ENCODE peak calls at places on chromosomes 16 and 17, in four cellular contexts. M is GM12864; W is B cell; E is CD8-positive, alpha-beta T cell. Y is an unnamed sample.
A peak's percentile ranks its signal among the peaks of the same experiment; 100 is the strongest.

GRCh38 chr16:87041732-87042131 is 275.5 kb downstream of the C16orf95 start:
- DNase-seq in M (no peak), W (no peak), E (no peak), Y (no peak)

GRCh38 chr17:43710101-43710500 is 48.4 kb upstream of the MEOX1 start:
- DNase-seq in M (no peak), W (no peak), E (no peak), Y (no peak)

GRCh38 chr17:79617740-79618382 is 7.0 kb upstream of the RBFOX3 start:
- DNase-seq in M (no peak), W (no peak), E (no peak), Y (no peak)

GRCh38 chr16:1820096-1820972 is 6.3 kb downstream of the HAGH start:
- DNase-seq in M (no peak), W (no peak), E (no peak), Y (no peak)

GRCh38 chr17:30477758-30478115 is 529 bp downstream of the GOSR1 start:
- DNase-seq in M (no peak), W (peak; percentile 62), E (no peak), Y (peak; percentile 3)

GRCh38 chr16:55035037-55035436 is 104.4 kb downstream of the IRX5 start:
- DNase-seq in M (no peak), W (no peak), E (no peak), Y (no peak)

GRCh38 chr16:7613518-7613917 is 280.9 kb downstream of the RBFOX1 start:
- DNase-seq in M (no peak), W (no peak), E (no peak), Y (no peak)

GRCh38 chr17:14157822-14158221 is 78.8 kb downstream of the CDRT15 start:
- DNase-seq in M (no peak), W (no peak), E (no peak), Y (no peak)

GRCh38 chr17:68709995-68710780 is 109.0 kb upstream of the FAM20A start:
- DNase-seq in M (no peak), W (no peak), E (no peak), Y (peak; percentile 66)

GRCh38 chr17:48928876-48929811 is 15.5 kb downstream of the SNF8 start:
- DNase-seq in M (no peak), W (no peak), E (no peak), Y (no peak)

GRCh38 chr16:85437161-85438052 is 175.7 kb upstream of the GSE1 start:
- DNase-seq in M (no peak), W (no peak), E (no peak), Y (no peak)

GRCh38 chr17:37488009-37488604 is 1.6 kb upstream of the DUSP14 start:
- DNase-seq in M (no peak), W (peak; percentile 10), E (no peak), Y (peak; percentile 99)

GRCh38 chr17:54891176-54891821 is 9.4 kb upstream of the TOM1L1 start:
- DNase-seq in M (no peak), W (no peak), E (no peak), Y (peak; percentile 69)

GRCh38 chr17:43768382-43768781 is 9.8 kb upstream of the SOST start:
- DNase-seq in M (peak; percentile 38), W (peak; percentile 61), E (no peak), Y (no peak)

GRCh38 chr17:81044764-81045589 is 10.0 kb downstream of the BAIAP2 start:
- DNase-seq in M (no peak), W (no peak), E (no peak), Y (peak; percentile 82)

GRCh38 chr16:66891360-66891759 is 11.0 kb downstream of the PDP2 start:
- DNase-seq in M (no peak), W (no peak), E (no peak), Y (no peak)

GRCh38 chr16:1712791-1713261 is 6.8 kb downstream of the MAPK8IP3 start:
- DNase-seq in M (no peak), W (peak; percentile 48), E (no peak), Y (no peak)

GRCh38 chr16:4015275-4015990 is 100.8 kb downstream of the ADCY9 start:
- DNase-seq in M (no peak), W (no peak), E (no peak), Y (no peak)

GRCh38 chr17:63304704-63305261 is 141.3 kb downstream of the CYB561 start:
- DNase-seq in M (no peak), W (no peak), E (no peak), Y (no peak)

GRCh38 chr17:80101946-80102706 is 745 bp downstream of the GAA start:
- DNase-seq in M (no peak), W (no peak), E (no peak), Y (peak; percentile 17)

GRCh38 chr16:79598341-79599181 is 2.0 kb downstream of the MAF start:
- DNase-seq in M (no peak), W (peak; percentile 39), E (peak; percentile 28), Y (no peak)

GRCh38 chr17:75806822-75807500 is 22.4 kb downstream of the UNK start:
- DNase-seq in M (no peak), W (no peak), E (no peak), Y (no peak)

GRCh38 chr16:31713945-31714898 is 159.4 kb upstream of the ZNF267 start:
- DNase-seq in M (no peak), W (no peak), E (no peak), Y (no peak)

GRCh38 chr16:86988920-86989715 is 328.1 kb downstream of the C16orf95 start:
- DNase-seq in M (no peak), W (no peak), E (no peak), Y (no peak)

GRCh38 chr17:68422821-68423220 is 34.5 kb downstream of the WIPI1 start:
- DNase-seq in M (no peak), W (no peak), E (no peak), Y (no peak)

GRCh38 chr17:69500911-69501429 is 86.5 kb downstream of the MAP2K6 start:
- DNase-seq in M (no peak), W (no peak), E (no peak), Y (no peak)

GRCh38 chr17:17950806-17951205 is 21.4 kb downstream of the TOM1L2 start:
- DNase-seq in M (no peak), W (no peak), E (no peak), Y (no peak)

GRCh38 chr16:65121870-65122723 is at the start of gene CDH11:
- DNase-seq in M (no peak), W (no peak), E (no peak), Y (peak; percentile 81)
- TF ChIP-seq CTCF in M (no peak), W (no peak), E (no peak), Y (peak; percentile 77)

GRCh38 chr17:74389094-74389753 is 21.9 kb downstream of the GPR142 start:
- DNase-seq in M (no peak), W (no peak), E (no peak), Y (no peak)
- TF ChIP-seq CTCF in M (no peak), W (no peak), E (no peak), Y (no peak)

GRCh38 chr16:11949527-11949926 is 7.7 kb upstream of the NPIPB2 start:
- DNase-seq in M (no peak), W (peak; percentile 74), E (peak; percentile 6), Y (peak; percentile 51)
- TF ChIP-seq CTCF in M (peak; percentile 83), W (peak; percentile 87), E (peak; percentile 44), Y (peak; percentile 73)

GRCh38 chr17:8745586-8746500 is 1.2 kb upstream of the CCDC42 start:
- DNase-seq in M (no peak), W (peak; percentile 90), E (peak; percentile 90), Y (peak; percentile 18)
- TF ChIP-seq CTCF in M (peak; percentile 73), W (peak; percentile 98), E (peak; percentile 94), Y (peak; percentile 100)

DNA sequence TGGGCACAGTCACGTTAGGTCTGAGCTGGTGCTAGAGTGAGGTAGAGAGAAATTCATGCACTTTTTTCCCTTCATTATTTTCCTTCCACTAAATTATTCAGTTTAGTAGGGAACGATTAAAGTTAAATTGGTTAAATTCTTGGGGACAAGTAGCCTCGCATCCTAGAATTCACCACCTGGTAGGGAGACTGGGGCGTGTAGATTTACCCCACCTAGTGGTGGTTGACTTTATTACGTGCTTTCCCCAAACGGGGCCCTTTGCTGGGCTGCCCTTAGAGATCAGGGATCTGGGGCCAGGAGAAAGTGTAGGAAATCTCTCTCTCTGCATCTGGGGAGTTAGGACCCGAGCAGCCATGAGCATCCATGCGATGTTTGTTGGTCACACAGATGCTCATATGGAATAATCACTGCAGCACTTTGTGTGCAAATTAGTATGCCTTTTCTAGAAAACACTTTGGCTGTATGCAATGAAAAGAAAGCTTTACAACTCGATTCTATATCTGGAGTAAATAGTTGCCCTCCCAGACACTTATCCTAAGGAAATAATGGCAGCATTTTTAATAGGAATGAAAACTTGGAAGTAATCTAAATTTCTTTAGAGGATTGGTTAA is 107.0 kb downstream of the PLCG2 start:
- DNase-seq in M (no peak), W (peak; percentile 56), E (peak; percentile 14), Y (no peak)
- TF ChIP-seq CTCF in M (peak; percentile 74), W (peak; percentile 93), E (peak; percentile 68), Y (peak; percentile 88)

DNA sequence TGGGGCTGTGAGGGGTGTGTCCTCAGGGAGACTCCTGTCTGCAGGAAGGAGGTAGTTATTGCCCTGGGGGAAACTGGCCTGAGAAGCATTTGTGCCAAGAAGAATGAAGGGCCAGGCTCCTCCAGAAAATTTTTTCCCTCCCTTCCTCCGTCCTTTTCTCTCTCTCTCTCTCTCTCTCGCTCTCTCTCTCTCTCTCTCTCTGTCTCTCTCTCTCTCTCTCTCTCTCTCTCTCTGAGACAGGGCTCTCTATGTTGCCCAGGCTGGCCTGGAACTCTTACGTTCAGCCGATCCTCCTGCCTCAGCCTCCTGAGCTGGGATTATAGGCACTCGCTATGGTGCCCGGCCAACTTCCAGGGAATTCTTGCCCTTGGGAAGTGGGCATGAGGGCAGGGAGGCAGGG is 11.5 kb downstream of the CD300E start:
- DNase-seq in M (no peak), W (no peak), E (no peak), Y (no peak)
- TF ChIP-seq CTCF in M (no peak), W (no peak), E (no peak), Y (no peak)

Y was measured in HFFc6.